ENCODE peak calls at places on chromosomes 12 and 14, in nine cellular contexts. X is left lung; G is HepG2; V is CD8-positive, alpha-beta T cell; Z is RWPE2; I is lower lobe of right lung; Q is IMR-90; T is HCT116; K is foreskin keratinocyte. C is an unnamed sample.

GRCh38 chr14:89669209-89669608 is 252.2 kb upstream of the FOXN3 start:
- ATAC-seq in X (peak; percentile 32), G (no peak), V (peak; percentile 20), Z (no peak), I (peak; percentile 50), Q (no peak), T (no peak), K (no peak), C (no peak)

GRCh38 chr12:29160230-29160629 is 11.2 kb downstream of the FAR2 start:
- ATAC-seq in X (no peak), G (no peak), V (peak; percentile 48), Z (no peak), I (no peak), Q (no peak), T (no peak), K (no peak), C (no peak)

GRCh38 chr14:20781805-20782204 is 737 bp downstream of the RNASE6 start:
- ATAC-seq in X (peak; percentile 27), G (no peak), V (no peak), Z (no peak), I (peak; percentile 37), Q (no peak), T (no peak), K (no peak), C (no peak)

GRCh38 chr12:82857911-82858533 is 171.3 kb downstream of the TMTC2 start:
- ATAC-seq in X (no peak), G (no peak), V (no peak), Z (no peak), I (no peak), Q (no peak), T (peak; percentile 46), K (peak; percentile 35), C (no peak)

GRCh38 chr12:128813883-128814282 is 9.9 kb downstream of the SLC15A4 start:
- ATAC-seq in X (no peak), G (no peak), V (no peak), Z (no peak), I (no peak), Q (no peak), T (no peak), K (no peak), C (no peak)

GRCh38 chr12:123992118-123992825 is 19.3 kb downstream of the ZNF664 start:
- ATAC-seq in X (no peak), G (no peak), V (no peak), Z (no peak), I (no peak), Q (no peak), T (no peak), K (peak; percentile 14), C (no peak)

GRCh38 chr12:27498159-27498558 is 25.8 kb upstream of the PPFIBP1 start:
- ATAC-seq in X (no peak), G (no peak), V (no peak), Z (no peak), I (no peak), Q (no peak), T (no peak), K (no peak), C (no peak)

GRCh38 chr14:76855066-76855465 is 28.9 kb downstream of the LRRC74A start:
- ATAC-seq in X (no peak), G (no peak), V (no peak), Z (no peak), I (no peak), Q (no peak), T (no peak), K (no peak), C (no peak)

GRCh38 chr12:27723212-27723611 is 12.6 kb downstream of the MRPS35 start:
- ATAC-seq in X (no peak), G (no peak), V (no peak), Z (no peak), I (no peak), Q (no peak), T (no peak), K (no peak), C (no peak)

GRCh38 chr14:68683326-68683725 is 109.5 kb downstream of the ZFP36L1 start:
- ATAC-seq in X (no peak), G (peak; percentile 52), V (no peak), Z (no peak), I (no peak), Q (no peak), T (no peak), K (no peak), C (peak; percentile 1)

GRCh38 chr14:59905193-59905592 is 14.8 kb upstream of the LRRC9 start:
- ATAC-seq in X (no peak), G (no peak), V (no peak), Z (no peak), I (no peak), Q (no peak), T (no peak), K (no peak), C (no peak)

GRCh38 chr12:56803750-56804149 is 40.6 kb downstream of the HSD17B6 start:
- ATAC-seq in X (no peak), G (no peak), V (no peak), Z (peak; percentile 25), I (no peak), Q (peak; percentile 46), T (no peak), K (peak; percentile 83), C (peak; percentile 90)

GRCh38 chr14:105447651-105448640 is 26.7 kb upstream of the CRIP2 start:
- ATAC-seq in X (no peak), G (peak; percentile 9), V (no peak), Z (peak; percentile 9), I (peak; percentile 2), Q (peak; percentile 3), T (peak; percentile 29), K (no peak), C (peak; percentile 4)

GRCh38 chr14:102503576-102504224 is 5.9 kb downstream of the ANKRD9 start:
- ATAC-seq in X (no peak), G (peak; percentile 9), V (no peak), Z (peak; percentile 8), I (no peak), Q (no peak), T (no peak), K (no peak), C (no peak)
- H3K4me1 ChIP-seq in X (no peaks in the 10 kb centered on the region), G (peaks cover 9% of the 10 kb centered on the region), V (peaks cover 9% of the 10 kb centered on the region), Z (peaks cover 15% of the 10 kb centered on the region), I (peaks cover 25% of the 10 kb centered on the region), Q (peaks cover 1% of the 10 kb centered on the region), T (peaks cover 8% of the 10 kb centered on the region), K (peaks cover 4% of the 10 kb centered on the region), C (peaks cover 29% of the 10 kb centered on the region)

DNA sequence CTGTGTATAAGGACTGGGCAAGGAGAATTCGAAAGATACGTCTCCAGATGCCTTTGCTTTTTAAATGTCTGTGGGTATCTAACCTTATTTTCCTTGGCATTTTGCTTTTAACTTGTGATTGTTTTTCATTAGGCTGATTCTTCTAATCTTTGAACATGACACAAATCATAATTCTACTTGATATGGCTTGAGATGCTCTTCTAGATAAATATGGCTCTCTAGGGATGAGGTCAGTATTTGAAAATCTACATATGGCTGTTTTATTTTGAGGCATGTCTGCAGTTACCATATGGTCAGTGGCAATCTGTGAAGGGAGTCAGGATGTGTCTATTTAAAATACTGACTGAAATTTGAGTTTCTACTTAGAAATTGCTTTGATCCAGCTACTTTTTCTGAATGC is 139.1 kb downstream of the SLC2A13 start:
- ATAC-seq in X (no peak), G (no peak), V (no peak), Z (no peak), I (no peak), Q (no peak), T (no peak), K (no peak), C (no peak)
- TF ChIP-seq CTCF in X (no peak), G (no peak), V (no peak), Z (no peak), I (no peak), Q (no peak), T (no peak), K (no peak), C (no peak)

DNA sequence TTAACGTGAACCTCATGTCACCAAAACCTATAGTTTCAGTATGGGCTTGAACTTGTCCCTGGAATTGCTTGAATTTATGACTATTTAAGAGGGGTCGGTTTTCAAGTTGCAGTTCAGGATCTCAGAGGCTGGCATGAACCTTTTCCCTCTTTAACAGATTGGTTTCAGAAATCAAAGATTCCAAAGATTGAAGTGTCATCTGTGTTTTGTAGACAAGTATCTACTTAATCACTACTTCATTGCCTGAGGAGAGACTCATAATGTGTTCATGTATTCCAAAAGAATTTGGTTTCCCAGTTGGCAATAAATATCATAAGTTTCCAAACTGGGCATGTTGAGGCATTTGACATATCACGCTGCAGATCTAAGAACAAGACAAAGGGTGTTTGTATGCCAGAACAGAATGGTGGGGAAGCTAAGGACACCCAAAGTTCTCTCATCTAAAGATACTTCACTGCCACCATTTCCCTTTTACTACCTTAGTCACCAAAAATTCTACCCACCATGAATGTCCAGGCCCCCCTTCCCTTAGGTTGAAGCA is 199.5 kb downstream of the NUAK1 start:
- ATAC-seq in X (no peak), G (no peak), V (no peak), Z (peak; percentile 60), I (no peak), Q (no peak), T (no peak), K (peak; percentile 65), C (no peak)
- H3K4me1 ChIP-seq in X (no peaks in the 10 kb centered on the region), G (no peaks in the 10 kb centered on the region), V (no peaks in the 10 kb centered on the region), Z (peaks cover 31% of the 10 kb centered on the region), I (peaks cover 3% of the 10 kb centered on the region), Q (peaks cover 14% of the 10 kb centered on the region), T (peaks cover 5% of the 10 kb centered on the region), K (peaks cover 53% of the 10 kb centered on the region), C (peaks cover 3% of the 10 kb centered on the region)

GRCh38 chr12:118050972-118051910 is 9.7 kb downstream of the WSB2 start:
- ATAC-seq in X (no peak), G (no peak), V (no peak), Z (no peak), I (no peak), Q (no peak), T (no peak), K (no peak), C (no peak)
- TF ChIP-seq CTCF in X (no peak), G (no peak), V (no peak), Z (no peak), I (no peak), Q (no peak), T (peak; percentile 22), K (no peak), C (no peak)

GRCh38 chr12:120366884-120367251 is 2.1 kb downstream of the MSI1 start:
- ATAC-seq in X (no peak), G (no peak), V (no peak), Z (no peak), I (no peak), Q (no peak), T (no peak), K (no peak), C (no peak)
- H3K4me1 ChIP-seq in X (no peaks in the 10 kb centered on the region), G (peaks cover 40% of the 10 kb centered on the region), V (peaks cover 6% of the 10 kb centered on the region), Z (no peaks in the 10 kb centered on the region), I (peaks cover 10% of the 10 kb centered on the region), Q (no peaks in the 10 kb centered on the region), T (peaks cover 24% of the 10 kb centered on the region), K (no peaks in the 10 kb centered on the region), C (no peaks in the 10 kb centered on the region)